ENCODE peak calls at places on chromosome 1, in ten cellular contexts. E is uterus, B is GM23338, W is endothelial cell of umbilical vein, F is left ventricle myocardium inferior, O is heart left ventricle, H is fibroblast of lung, K is H7, D is tibial artery, R is BE2C. L is an unnamed sample.
A peak's percentile ranks its signal among the peaks of the same experiment; 100 is the strongest.

GRCh38 chr1:1433804-1434130 is 1.7 kb upstream of the VWA1 start:
- DNase-seq in E (peak; percentile 56), B (no peak), W (peak; percentile 59), F (no peak), O (peak; percentile 60), H (no peak), K (peak; percentile 81), D (peak; percentile 64), R (peak; percentile 30), L (peak; percentile 83)

GRCh38 chr1:175978476-175978875 is 228.6 kb downstream of the COP1 start:
- DNase-seq in E (no peak), B (no peak), W (peak; percentile 57), F (no peak), O (no peak), H (peak; percentile 24), K (no peak), D (no peak), R (no peak), L (peak; percentile 55)

GRCh38 chr1:34746101-34746500 is 8.7 kb upstream of the GJB5 start:
- DNase-seq in E (no peak), B (no peak), W (no peak), F (no peak), O (no peak), H (no peak), K (no peak), D (no peak), R (no peak), L (no peak)

GRCh38 chr1:25866288-25866687 is 7.0 kb upstream of the AUNIP start:
- DNase-seq in E (no peak), B (no peak), W (no peak), F (no peak), O (no peak), H (no peak), K (no peak), D (no peak), R (no peak), L (no peak)

GRCh38 chr1:154682252-154682651 is 74.3 kb upstream of the ADAR start:
- DNase-seq in E (no peak), B (peak; percentile 58), W (no peak), F (no peak), O (no peak), H (no peak), K (peak; percentile 63), D (no peak), R (no peak), L (no peak)

GRCh38 chr1:33055210-33055991 is 18.7 kb upstream of the AK2 start:
- DNase-seq in E (peak; percentile 63), B (peak; percentile 90), W (peak; percentile 86), F (peak; percentile 87), O (peak; percentile 87), H (peak; percentile 91), K (peak; percentile 88), D (peak; percentile 70), R (peak; percentile 54), L (peak; percentile 87)

GRCh38 chr1:186703209-186703766 is 23.1 kb upstream of the PTGS2 start:
- DNase-seq in E (no peak), B (no peak), W (no peak), F (no peak), O (no peak), H (no peak), K (no peak), D (no peak), R (no peak), L (no peak)

GRCh38 chr1:183180213-183180612 is 5.9 kb upstream of the LAMC2 start:
- DNase-seq in E (peak; percentile 61), B (no peak), W (peak; percentile 87), F (no peak), O (peak; percentile 72), H (peak; percentile 95), K (no peak), D (peak; percentile 77), R (peak; percentile 21), L (peak; percentile 63)

GRCh38 chr1:52190500-52191252 is 48.8 kb downstream of the ZFYVE9 start:
- DNase-seq in E (no peak), B (peak; percentile 47), W (peak; percentile 23), F (no peak), O (no peak), H (no peak), K (no peak), D (no peak), R (no peak), L (peak; percentile 44)

DNA sequence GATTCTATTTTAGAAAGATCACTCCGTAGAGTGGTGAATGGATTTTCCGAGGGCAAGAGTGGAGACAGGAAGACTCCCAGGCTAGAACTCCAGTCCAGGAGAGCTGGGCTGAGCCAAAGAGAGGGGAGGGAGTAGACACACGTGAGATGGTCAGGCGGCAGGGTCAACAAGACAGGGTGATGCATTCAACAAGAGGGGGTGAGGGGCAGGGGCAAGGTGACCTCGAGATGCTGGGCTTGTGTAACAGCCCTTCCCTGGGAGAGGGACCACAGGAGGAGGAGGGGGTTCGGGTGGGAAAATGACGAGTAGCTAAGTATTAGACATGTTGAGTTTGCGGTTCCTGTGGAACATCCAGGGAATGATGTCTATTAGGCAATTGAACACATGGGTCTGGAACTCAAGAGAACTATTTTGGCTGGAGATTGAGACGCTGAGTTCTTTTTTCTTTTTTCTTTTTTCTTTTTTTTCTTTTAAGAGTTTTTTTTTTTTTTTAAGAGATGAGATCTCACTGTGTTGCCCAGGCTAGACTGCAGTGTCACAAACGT is 13.3 kb downstream of the RSPO1 start:
- DNase-seq in E (peak; percentile 89), B (no peak), W (no peak), F (no peak), O (no peak), H (no peak), K (no peak), D (no peak), R (no peak), L (no peak)
- H3K27me3 ChIP-seq in E (no peaks in the 10 kb centered on the region), B (peaks cover 27% of the 10 kb centered on the region), W (peaks cover 4% of the 10 kb centered on the region), F (peaks cover 99% of the 10 kb centered on the region), O (peaks cover 6% of the 10 kb centered on the region), H (peaks cover 3% of the 10 kb centered on the region), K (peaks cover 30% of the 10 kb centered on the region), D (no peaks in the 10 kb centered on the region), R (no peaks in the 10 kb centered on the region), L (peaks cover 80% of the 10 kb centered on the region)

GRCh38 chr1:36644556-36644955 is 161.8 kb upstream of the CSF3R start:
- DNase-seq in E (no peak), B (no peak), W (no peak), F (no peak), O (no peak), H (no peak), K (no peak), D (no peak), R (no peak), L (no peak)

GRCh38 chr1:36638268-36638667 is 155.6 kb upstream of the CSF3R start:
- DNase-seq in E (no peak), B (no peak), W (no peak), F (no peak), O (no peak), H (no peak), K (no peak), D (no peak), R (no peak), L (no peak)

GRCh38 chr1:36643391-36644270 is 160.9 kb upstream of the CSF3R start:
- DNase-seq in E (no peak), B (no peak), W (no peak), F (no peak), O (no peak), H (no peak), K (no peak), D (no peak), R (peak; percentile 43), L (no peak)

GRCh38 chr1:36639461-36639860 is 156.7 kb upstream of the CSF3R start:
- DNase-seq in E (no peak), B (no peak), W (no peak), F (no peak), O (no peak), H (no peak), K (no peak), D (no peak), R (no peak), L (no peak)

DNA sequence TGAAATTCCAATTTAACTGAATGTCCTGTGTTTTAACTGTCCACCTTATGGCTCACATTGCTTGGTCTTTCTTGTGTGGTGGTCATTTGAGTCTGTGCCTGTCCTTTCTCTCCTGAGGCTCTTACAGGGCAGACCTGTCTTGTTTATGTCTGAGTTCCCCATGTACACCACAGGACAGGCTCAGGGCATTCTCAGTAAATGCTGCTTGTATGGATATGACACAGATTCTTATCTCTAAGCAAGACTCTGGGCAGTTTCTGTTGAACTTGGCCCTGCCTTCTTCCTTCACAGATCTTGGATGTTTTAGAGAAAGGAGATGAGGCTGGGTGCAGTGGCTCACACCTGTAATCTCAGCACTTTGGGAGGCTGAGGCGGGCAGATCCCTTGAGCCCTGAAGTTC is 159.1 kb upstream of the CSF3R start:
- DNase-seq in E (no peak), B (no peak), W (no peak), F (no peak), O (no peak), H (no peak), K (no peak), D (no peak), R (no peak), L (no peak)
- H3K27me3 ChIP-seq in E (no peaks in the 10 kb centered on the region), B (no peaks in the 10 kb centered on the region), W (no peaks in the 10 kb centered on the region), F (peaks cover 74% of the 10 kb centered on the region), O (no peaks in the 10 kb centered on the region), H (no peaks in the 10 kb centered on the region), K (no peaks in the 10 kb centered on the region), D (no peaks in the 10 kb centered on the region), R (no peaks in the 10 kb centered on the region), L (peaks cover 37% of the 10 kb centered on the region)

GRCh38 chr1:197919523-197920301 is 2.5 kb downstream of the LHX9 start:
- DNase-seq in E (no peak), B (peak; percentile 56), W (peak; percentile 16), F (no peak), O (no peak), H (no peak), K (peak; percentile 69), D (no peak), R (no peak), L (no peak)
- H3K27me3 ChIP-seq in E (peaks cover 17% of the 10 kb centered on the region), B (peaks cover 96% of the 10 kb centered on the region), W (peaks cover 76% of the 10 kb centered on the region), F (peaks cover 100% of the 10 kb centered on the region), O (peaks cover 57% of the 10 kb centered on the region), H (peaks cover 77% of the 10 kb centered on the region), K (peaks cover 93% of the 10 kb centered on the region), D (peaks cover 7% of the 10 kb centered on the region), R (peaks cover 5% of the 10 kb centered on the region), L (peaks cover 87% of the 10 kb centered on the region)

GRCh38 chr1:39668894-39669293 is 3.0 kb downstream of the NT5C1A start:
- DNase-seq in E (no peak), B (no peak), W (no peak), F (no peak), O (no peak), H (no peak), K (no peak), D (no peak), R (no peak), L (no peak)
- H3K27me3 ChIP-seq in E (no peaks in the 10 kb centered on the region), B (peaks cover 97% of the 10 kb centered on the region), W (peaks cover 48% of the 10 kb centered on the region), F (peaks cover 19% of the 10 kb centered on the region), O (no peaks in the 10 kb centered on the region), H (peaks cover 29% of the 10 kb centered on the region), K (peaks cover 92% of the 10 kb centered on the region), D (no peaks in the 10 kb centered on the region), R (no peaks in the 10 kb centered on the region), L (peaks cover 88% of the 10 kb centered on the region)

L was measured in mesenchymal stem cell.